ENCODE peak calls at places on chromosomes 4 and X, in ten cellular contexts. One of them, this sample, is unnamed. For H3K4me1, the result is how much of the 10 kb centered on the place peaks cover.

GRCh38 chr4:178090640-178091411 is 648.6 kb upstream of the AGA start:
- DNase-seq in mesenchymal stem cell: no peak
- DNase-seq in left ventricle myocardium inferior: no peak
- DNase-seq in kidney: peak
- DNase-seq in PC-3: no peak
- DNase-seq in GM23338: no peak
- DNase-seq in ascending aorta: no peak
- DNase-seq in SK-N-SH: peak
- DNase-seq in spleen: no peak
- DNase-seq in breast epithelium: no peak
- DNase-seq in this sample: no peak

GRCh38 chrX:38804481-38805293 is 3.4 kb downstream of the MID1IP1 start:
- DNase-seq in PC-3: peak
- DNase-seq in SK-N-SH: peak
- DNase-seq in kidney: peak
- DNase-seq in GM23338: peak
- DNase-seq in ascending aorta: peak
- DNase-seq in mesenchymal stem cell: peak
- DNase-seq in spleen: peak
- DNase-seq in left ventricle myocardium inferior: peak
- DNase-seq in breast epithelium: no peak
- DNase-seq in this sample: peak

GRCh38 chr4:6271701-6272465 is 2.2 kb downstream of the WFS1 start:
- DNase-seq in breast epithelium: peak
- DNase-seq in spleen: peak
- DNase-seq in GM23338: no peak
- DNase-seq in kidney: peak
- DNase-seq in ascending aorta: peak
- DNase-seq in mesenchymal stem cell: no peak
- DNase-seq in left ventricle myocardium inferior: peak
- DNase-seq in SK-N-SH: no peak
- DNase-seq in PC-3: peak
- DNase-seq in this sample: peak

GRCh38 chr4:120156115-120156718 is 89.6 kb upstream of the MAD2L1 start:
- DNase-seq in kidney: no peak
- DNase-seq in PC-3: peak
- DNase-seq in GM23338: peak
- DNase-seq in SK-N-SH: peak
- DNase-seq in breast epithelium: no peak
- DNase-seq in mesenchymal stem cell: peak
- DNase-seq in ascending aorta: no peak
- DNase-seq in spleen: no peak
- DNase-seq in left ventricle myocardium inferior: no peak
- DNase-seq in this sample: peak

GRCh38 chrX:14922437-14922836 is 49.2 kb downstream of the MOSPD2 start:
- DNase-seq in kidney: no peak
- DNase-seq in SK-N-SH: no peak
- DNase-seq in spleen: no peak
- DNase-seq in GM23338: no peak
- DNase-seq in ascending aorta: no peak
- DNase-seq in PC-3: peak
- DNase-seq in mesenchymal stem cell: peak
- DNase-seq in breast epithelium: no peak
- DNase-seq in left ventricle myocardium inferior: no peak
- DNase-seq in this sample: no peak

GRCh38 chr4:73609688-73610087 is 10.5 kb downstream of the RASSF6 start:
- DNase-seq in kidney: no peak
- DNase-seq in mesenchymal stem cell: peak
- DNase-seq in spleen: no peak
- DNase-seq in PC-3: peak
- DNase-seq in SK-N-SH: no peak
- DNase-seq in GM23338: no peak
- DNase-seq in ascending aorta: no peak
- DNase-seq in breast epithelium: no peak
- DNase-seq in left ventricle myocardium inferior: no peak
- DNase-seq in this sample: no peak

GRCh38 chr4:186192068-186192751 is 843 bp downstream of the CYP4V2 start:
- DNase-seq in PC-3: peak
- DNase-seq in ascending aorta: peak
- DNase-seq in SK-N-SH: no peak
- DNase-seq in spleen: no peak
- DNase-seq in breast epithelium: peak
- DNase-seq in mesenchymal stem cell: peak
- DNase-seq in GM23338: peak
- DNase-seq in kidney: no peak
- DNase-seq in left ventricle myocardium inferior: peak
- DNase-seq in this sample: peak

GRCh38 chrX:30283456-30284200 is 25.6 kb downstream of the NR0B1 start:
- DNase-seq in mesenchymal stem cell: peak
- DNase-seq in spleen: no peak
- DNase-seq in breast epithelium: no peak
- DNase-seq in ascending aorta: no peak
- DNase-seq in GM23338: peak
- DNase-seq in PC-3: peak
- DNase-seq in kidney: no peak
- DNase-seq in left ventricle myocardium inferior: no peak
- DNase-seq in SK-N-SH: no peak
- DNase-seq in this sample: no peak

GRCh38 chr4:167885872-167886271 is 206.5 kb upstream of the ANXA10 start:
- DNase-seq in ascending aorta: no peak
- DNase-seq in PC-3: peak
- DNase-seq in kidney: no peak
- DNase-seq in GM23338: no peak
- DNase-seq in left ventricle myocardium inferior: no peak
- DNase-seq in breast epithelium: no peak
- DNase-seq in spleen: no peak
- DNase-seq in mesenchymal stem cell: no peak
- DNase-seq in SK-N-SH: no peak
- DNase-seq in this sample: no peak

GRCh38 chrX:17631647-17632046 is 105.6 kb upstream of the SCML1 start:
- DNase-seq in PC-3: no peak
- DNase-seq in kidney: no peak
- DNase-seq in spleen: no peak
- DNase-seq in GM23338: no peak
- DNase-seq in ascending aorta: no peak
- DNase-seq in left ventricle myocardium inferior: no peak
- DNase-seq in mesenchymal stem cell: no peak
- DNase-seq in breast epithelium: no peak
- DNase-seq in SK-N-SH: no peak
- DNase-seq in this sample: no peak

GRCh38 chrX:17632942-17633341 is 104.4 kb upstream of the SCML1 start:
- DNase-seq in left ventricle myocardium inferior: no peak
- DNase-seq in ascending aorta: no peak
- DNase-seq in mesenchymal stem cell: no peak
- DNase-seq in PC-3: peak
- DNase-seq in GM23338: no peak
- DNase-seq in SK-N-SH: no peak
- DNase-seq in breast epithelium: no peak
- DNase-seq in spleen: no peak
- DNase-seq in kidney: no peak
- DNase-seq in this sample: no peak

GRCh38 chrX:17635231-17635630 is 102.1 kb upstream of the SCML1 start:
- DNase-seq in SK-N-SH: no peak
- DNase-seq in mesenchymal stem cell: no peak
- DNase-seq in spleen: no peak
- DNase-seq in PC-3: no peak
- DNase-seq in GM23338: peak
- DNase-seq in left ventricle myocardium inferior: no peak
- DNase-seq in ascending aorta: no peak
- DNase-seq in breast epithelium: no peak
- DNase-seq in kidney: peak
- DNase-seq in this sample: no peak

GRCh38 chrX:17634542-17635207 is 102.6 kb upstream of the SCML1 start:
- DNase-seq in spleen: no peak
- DNase-seq in mesenchymal stem cell: no peak
- DNase-seq in left ventricle myocardium inferior: no peak
- DNase-seq in SK-N-SH: no peak
- DNase-seq in GM23338: no peak
- DNase-seq in breast epithelium: no peak
- DNase-seq in PC-3: no peak
- DNase-seq in ascending aorta: no peak
- DNase-seq in kidney: no peak
- DNase-seq in this sample: no peak

DNA sequence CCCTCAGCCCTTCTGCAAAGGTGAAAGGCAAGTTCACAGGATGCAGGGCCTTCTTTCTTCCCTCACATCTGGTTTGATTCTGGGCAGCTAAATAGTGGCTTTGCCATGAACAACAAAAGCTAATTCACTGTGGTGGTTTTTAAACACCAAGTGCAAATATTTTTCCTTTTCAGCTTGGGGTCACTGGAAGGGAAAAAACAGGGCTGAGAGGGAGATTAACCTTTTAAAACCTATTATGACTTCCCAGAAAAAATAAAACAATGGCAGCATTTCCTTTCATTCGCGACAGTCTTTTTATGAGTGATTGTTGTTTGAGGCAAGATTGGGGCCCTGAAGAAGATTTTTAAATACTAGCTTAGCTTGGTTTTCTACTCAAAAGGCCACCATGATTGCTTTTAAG is 103.7 kb upstream of the SCML1 start:
- DNase-seq in mesenchymal stem cell: no peak
- DNase-seq in PC-3: no peak
- DNase-seq in ascending aorta: no peak
- DNase-seq in spleen: no peak
- DNase-seq in kidney: no peak
- DNase-seq in GM23338: no peak
- DNase-seq in breast epithelium: no peak
- DNase-seq in SK-N-SH: no peak
- DNase-seq in left ventricle myocardium inferior: no peak
- DNase-seq in this sample: no peak
- H3K4me3 ChIP-seq in mesenchymal stem cell: no peak
- H3K4me3 ChIP-seq in PC-3: no peak
- H3K4me3 ChIP-seq in ascending aorta: no peak
- H3K4me3 ChIP-seq in spleen: no peak
- H3K4me3 ChIP-seq in kidney: no peak
- H3K4me3 ChIP-seq in GM23338: no peak
- H3K4me3 ChIP-seq in breast epithelium: no peak
- H3K4me3 ChIP-seq in SK-N-SH: peak
- H3K4me3 ChIP-seq in left ventricle myocardium inferior: no peak
- H3K4me3 ChIP-seq in this sample: no peak

GRCh38 chr4:15740764-15741404 is 37.2 kb upstream of the CD38 start:
- DNase-seq in mesenchymal stem cell: no peak
- DNase-seq in ascending aorta: no peak
- DNase-seq in spleen: no peak
- DNase-seq in GM23338: no peak
- DNase-seq in breast epithelium: no peak
- DNase-seq in PC-3: no peak
- DNase-seq in kidney: no peak
- DNase-seq in SK-N-SH: no peak
- DNase-seq in left ventricle myocardium inferior: no peak
- DNase-seq in this sample: no peak

GRCh38 chr4:15736514-15737050 is 33.7 kb downstream of the BST1 start:
- DNase-seq in kidney: no peak
- DNase-seq in PC-3: no peak
- DNase-seq in left ventricle myocardium inferior: no peak
- DNase-seq in breast epithelium: no peak
- DNase-seq in ascending aorta: no peak
- DNase-seq in SK-N-SH: no peak
- DNase-seq in GM23338: no peak
- DNase-seq in spleen: no peak
- DNase-seq in mesenchymal stem cell: no peak
- DNase-seq in this sample: no peak

GRCh38 chr4:15735531-15735930 is 32.7 kb downstream of the BST1 start:
- DNase-seq in ascending aorta: no peak
- DNase-seq in PC-3: no peak
- DNase-seq in SK-N-SH: no peak
- DNase-seq in GM23338: no peak
- DNase-seq in left ventricle myocardium inferior: no peak
- DNase-seq in spleen: no peak
- DNase-seq in breast epithelium: no peak
- DNase-seq in mesenchymal stem cell: no peak
- DNase-seq in kidney: no peak
- DNase-seq in this sample: no peak

GRCh38 chr4:15738877-15739276 is 36.0 kb downstream of the BST1 start:
- DNase-seq in ascending aorta: no peak
- DNase-seq in SK-N-SH: no peak
- DNase-seq in mesenchymal stem cell: no peak
- DNase-seq in PC-3: no peak
- DNase-seq in left ventricle myocardium inferior: no peak
- DNase-seq in spleen: no peak
- DNase-seq in kidney: no peak
- DNase-seq in GM23338: no peak
- DNase-seq in breast epithelium: no peak
- DNase-seq in this sample: no peak

GRCh38 chr4:15737255-15737654 is 34.4 kb downstream of the BST1 start:
- DNase-seq in left ventricle myocardium inferior: no peak
- DNase-seq in GM23338: no peak
- DNase-seq in spleen: no peak
- DNase-seq in mesenchymal stem cell: no peak
- DNase-seq in breast epithelium: no peak
- DNase-seq in ascending aorta: no peak
- DNase-seq in kidney: no peak
- DNase-seq in PC-3: no peak
- DNase-seq in SK-N-SH: no peak
- DNase-seq in this sample: no peak
- H3K4me1 ChIP-seq in left ventricle myocardium inferior: under half
- H3K4me1 ChIP-seq in GM23338: under half
- H3K4me1 ChIP-seq in spleen: under half
- H3K4me1 ChIP-seq in mesenchymal stem cell: under half
- H3K4me1 ChIP-seq in breast epithelium: under half
- H3K4me1 ChIP-seq in ascending aorta: under half
- H3K4me1 ChIP-seq in kidney: under half
- H3K4me1 ChIP-seq in PC-3: under half
- H3K4me1 ChIP-seq in SK-N-SH: under half
- H3K4me1 ChIP-seq in this sample: under half

GRCh38 chrX:136733613-136734012 is 47.1 kb downstream of the ARHGEF6 start:
- DNase-seq in left ventricle myocardium inferior: no peak
- DNase-seq in breast epithelium: no peak
- DNase-seq in GM23338: no peak
- DNase-seq in spleen: no peak
- DNase-seq in ascending aorta: no peak
- DNase-seq in kidney: no peak
- DNase-seq in mesenchymal stem cell: no peak
- DNase-seq in SK-N-SH: no peak
- DNase-seq in PC-3: no peak
- DNase-seq in this sample: no peak
- H3K4me3 ChIP-seq in left ventricle myocardium inferior: no peak
- H3K4me3 ChIP-seq in breast epithelium: no peak
- H3K4me3 ChIP-seq in GM23338: no peak
- H3K4me3 ChIP-seq in spleen: no peak
- H3K4me3 ChIP-seq in ascending aorta: no peak
- H3K4me3 ChIP-seq in kidney: no peak
- H3K4me3 ChIP-seq in mesenchymal stem cell: no peak
- H3K4me3 ChIP-seq in SK-N-SH: no peak
- H3K4me3 ChIP-seq in PC-3: no peak
- H3K4me3 ChIP-seq in this sample: no peak

DNA sequence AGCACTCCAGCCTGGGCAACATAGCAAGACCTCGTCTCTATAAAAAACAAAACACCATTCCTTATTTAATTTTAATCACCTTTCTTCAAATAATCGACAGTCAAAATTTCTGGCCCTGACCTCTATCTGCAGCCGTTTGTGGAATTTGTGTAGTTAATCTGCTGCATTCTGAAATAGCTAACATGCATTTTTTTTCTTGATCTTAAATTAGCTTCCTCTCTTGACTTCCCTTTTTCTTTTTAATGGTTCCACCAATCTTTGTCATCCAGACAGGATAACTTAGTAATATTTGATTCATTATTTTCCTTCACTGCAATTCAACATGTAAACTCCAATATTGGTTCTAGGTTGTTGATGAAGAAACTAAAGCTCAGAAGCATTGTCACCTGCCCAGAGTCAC is 77.3 kb downstream of the ARHGAP10 start:
- DNase-seq in GM23338: no peak
- DNase-seq in mesenchymal stem cell: no peak
- DNase-seq in SK-N-SH: no peak
- DNase-seq in ascending aorta: no peak
- DNase-seq in breast epithelium: no peak
- DNase-seq in spleen: no peak
- DNase-seq in PC-3: no peak
- DNase-seq in kidney: no peak
- DNase-seq in left ventricle myocardium inferior: no peak
- DNase-seq in this sample: no peak
- H3K4me1 ChIP-seq in GM23338: under half
- H3K4me1 ChIP-seq in mesenchymal stem cell: under half
- H3K4me1 ChIP-seq in SK-N-SH: under half
- H3K4me1 ChIP-seq in ascending aorta: under half
- H3K4me1 ChIP-seq in breast epithelium: under half
- H3K4me1 ChIP-seq in spleen: under half
- H3K4me1 ChIP-seq in PC-3: under half
- H3K4me1 ChIP-seq in kidney: under half
- H3K4me1 ChIP-seq in left ventricle myocardium inferior: half or more
- H3K4me1 ChIP-seq in this sample: half or more

This sample was measured in heart right ventricle.